ENCODE peak calls at places on chromosome 2, in nine cellular contexts. One of them, this sample, is unnamed.

GRCh38 chr2:133839677-133840076 is 271.4 kb upstream of the NCKAP5 start:
- DNase-seq in astrocyte of the spinal cord: no peak
- DNase-seq in SK-N-SH: no peak
- DNase-seq in suprapubic skin: no peak
- DNase-seq in left ventricle myocardium inferior: no peak
- DNase-seq in stomach: no peak
- DNase-seq in GM12865: no peak
- DNase-seq in kidney epithelial cell: no peak
- DNase-seq in brain microvascular endothelial cell: no peak
- DNase-seq in this sample: no peak

GRCh38 chr2:75595541-75596395 is 35.0 kb upstream of the EVA1A start:
- DNase-seq in astrocyte of the spinal cord: peak; percentile 93
- DNase-seq in SK-N-SH: no peak
- DNase-seq in suprapubic skin: no peak
- DNase-seq in left ventricle myocardium inferior: no peak
- DNase-seq in stomach: no peak
- DNase-seq in GM12865: no peak
- DNase-seq in kidney epithelial cell: peak; percentile 73
- DNase-seq in brain microvascular endothelial cell: peak; percentile 75
- DNase-seq in this sample: peak; percentile 89

GRCh38 chr2:12769492-12770105 is 52.9 kb downstream of the TRIB2 start:
- DNase-seq in astrocyte of the spinal cord: no peak
- DNase-seq in SK-N-SH: no peak
- DNase-seq in suprapubic skin: no peak
- DNase-seq in left ventricle myocardium inferior: peak; percentile 73
- DNase-seq in stomach: no peak
- DNase-seq in GM12865: no peak
- DNase-seq in kidney epithelial cell: no peak
- DNase-seq in brain microvascular endothelial cell: no peak
- DNase-seq in this sample: peak; percentile 68

GRCh38 chr2:22360735-22361374 is 1024.1 kb upstream of the KLHL29 start:
- DNase-seq in astrocyte of the spinal cord: no peak
- DNase-seq in SK-N-SH: no peak
- DNase-seq in suprapubic skin: no peak
- DNase-seq in left ventricle myocardium inferior: no peak
- DNase-seq in stomach: no peak
- DNase-seq in GM12865: no peak
- DNase-seq in kidney epithelial cell: peak; percentile 25
- DNase-seq in brain microvascular endothelial cell: no peak
- DNase-seq in this sample: no peak

GRCh38 chr2:186543561-186544131 is 46.2 kb upstream of the ITGAV start:
- DNase-seq in astrocyte of the spinal cord: peak; percentile 86
- DNase-seq in SK-N-SH: no peak
- DNase-seq in suprapubic skin: no peak
- DNase-seq in left ventricle myocardium inferior: no peak
- DNase-seq in stomach: no peak
- DNase-seq in GM12865: no peak
- DNase-seq in kidney epithelial cell: no peak
- DNase-seq in brain microvascular endothelial cell: no peak
- DNase-seq in this sample: peak; percentile 95

GRCh38 chr2:110095994-110096633 is 19.5 kb downstream of the MALL start:
- DNase-seq in astrocyte of the spinal cord: no peak
- DNase-seq in SK-N-SH: no peak
- DNase-seq in suprapubic skin: no peak
- DNase-seq in left ventricle myocardium inferior: no peak
- DNase-seq in stomach: no peak
- DNase-seq in GM12865: no peak
- DNase-seq in kidney epithelial cell: no peak
- DNase-seq in brain microvascular endothelial cell: no peak
- DNase-seq in this sample: no peak

GRCh38 chr2:45433363-45433762 is 177.7 kb downstream of the SRBD1 start:
- DNase-seq in astrocyte of the spinal cord: no peak
- DNase-seq in SK-N-SH: no peak
- DNase-seq in suprapubic skin: no peak
- DNase-seq in left ventricle myocardium inferior: no peak
- DNase-seq in stomach: no peak
- DNase-seq in GM12865: no peak
- DNase-seq in kidney epithelial cell: no peak
- DNase-seq in brain microvascular endothelial cell: no peak
- DNase-seq in this sample: no peak

GRCh38 chr2:20211420-20211819 is 13.5 kb downstream of the SDC1 start:
- DNase-seq in astrocyte of the spinal cord: no peak
- DNase-seq in SK-N-SH: no peak
- DNase-seq in suprapubic skin: no peak
- DNase-seq in left ventricle myocardium inferior: no peak
- DNase-seq in stomach: no peak
- DNase-seq in GM12865: no peak
- DNase-seq in kidney epithelial cell: no peak
- DNase-seq in brain microvascular endothelial cell: no peak
- DNase-seq in this sample: no peak

GRCh38 chr2:30255466-30256408 is 24.4 kb downstream of the LBH start:
- DNase-seq in astrocyte of the spinal cord: no peak
- DNase-seq in SK-N-SH: no peak
- DNase-seq in suprapubic skin: no peak
- DNase-seq in left ventricle myocardium inferior: no peak
- DNase-seq in stomach: no peak
- DNase-seq in GM12865: no peak
- DNase-seq in kidney epithelial cell: no peak
- DNase-seq in brain microvascular endothelial cell: no peak
- DNase-seq in this sample: no peak

GRCh38 chr2:28926837-28927236 is 32.4 kb downstream of the WDR43 start:
- DNase-seq in astrocyte of the spinal cord: no peak
- DNase-seq in SK-N-SH: no peak
- DNase-seq in suprapubic skin: no peak
- DNase-seq in left ventricle myocardium inferior: no peak
- DNase-seq in stomach: no peak
- DNase-seq in GM12865: no peak
- DNase-seq in kidney epithelial cell: no peak
- DNase-seq in brain microvascular endothelial cell: no peak
- DNase-seq in this sample: peak; percentile 30

GRCh38 chr2:23510471-23510870 is 125.5 kb downstream of the KLHL29 start:
- DNase-seq in astrocyte of the spinal cord: no peak
- DNase-seq in SK-N-SH: no peak
- DNase-seq in suprapubic skin: no peak
- DNase-seq in left ventricle myocardium inferior: peak; percentile 46
- DNase-seq in stomach: no peak
- DNase-seq in GM12865: no peak
- DNase-seq in kidney epithelial cell: no peak
- DNase-seq in brain microvascular endothelial cell: no peak
- DNase-seq in this sample: no peak

GRCh38 chr2:39593439-39594393 is 72.0 kb upstream of the TMEM178A start:
- DNase-seq in astrocyte of the spinal cord: peak; percentile 83
- DNase-seq in SK-N-SH: no peak
- DNase-seq in suprapubic skin: no peak
- DNase-seq in left ventricle myocardium inferior: no peak
- DNase-seq in stomach: peak; percentile 37
- DNase-seq in GM12865: peak; percentile 57
- DNase-seq in kidney epithelial cell: peak; percentile 50
- DNase-seq in brain microvascular endothelial cell: peak; percentile 79
- DNase-seq in this sample: peak; percentile 81

GRCh38 chr2:119178811-119179601 is 20.5 kb upstream of the C1QL2 start:
- DNase-seq in astrocyte of the spinal cord: no peak
- DNase-seq in SK-N-SH: no peak
- DNase-seq in suprapubic skin: no peak
- DNase-seq in left ventricle myocardium inferior: no peak
- DNase-seq in stomach: peak; percentile 35
- DNase-seq in GM12865: no peak
- DNase-seq in kidney epithelial cell: peak; percentile 32
- DNase-seq in brain microvascular endothelial cell: no peak
- DNase-seq in this sample: no peak

GRCh38 chr2:120344214-120344990 is 1.5 kb upstream of the INHBB start:
- DNase-seq in astrocyte of the spinal cord: no peak
- DNase-seq in SK-N-SH: peak; percentile 73
- DNase-seq in suprapubic skin: peak; percentile 82
- DNase-seq in left ventricle myocardium inferior: no peak
- DNase-seq in stomach: no peak
- DNase-seq in GM12865: no peak
- DNase-seq in kidney epithelial cell: no peak
- DNase-seq in brain microvascular endothelial cell: no peak
- DNase-seq in this sample: no peak

GRCh38 chr2:206981739-206982336 is 42.5 kb downstream of the CPO start:
- DNase-seq in astrocyte of the spinal cord: peak; percentile 79
- DNase-seq in SK-N-SH: peak; percentile 68
- DNase-seq in suprapubic skin: peak; percentile 73
- DNase-seq in left ventricle myocardium inferior: peak; percentile 73
- DNase-seq in stomach: peak; percentile 71
- DNase-seq in GM12865: peak; percentile 35
- DNase-seq in kidney epithelial cell: peak; percentile 1
- DNase-seq in brain microvascular endothelial cell: peak; percentile 75
- DNase-seq in this sample: peak; percentile 80

GRCh38 chr2:202610367-202610766 is 24.4 kb upstream of the FAM117B start:
- DNase-seq in astrocyte of the spinal cord: no peak
- DNase-seq in SK-N-SH: no peak
- DNase-seq in suprapubic skin: no peak
- DNase-seq in left ventricle myocardium inferior: no peak
- DNase-seq in stomach: no peak
- DNase-seq in GM12865: no peak
- DNase-seq in kidney epithelial cell: no peak
- DNase-seq in brain microvascular endothelial cell: no peak
- DNase-seq in this sample: no peak

GRCh38 chr2:190532581-190532980 is 1.9 kb downstream of the NEMP2 start:
- DNase-seq in astrocyte of the spinal cord: no peak
- DNase-seq in SK-N-SH: no peak
- DNase-seq in suprapubic skin: no peak
- DNase-seq in left ventricle myocardium inferior: no peak
- DNase-seq in stomach: no peak
- DNase-seq in GM12865: no peak
- DNase-seq in kidney epithelial cell: no peak
- DNase-seq in brain microvascular endothelial cell: no peak
- DNase-seq in this sample: no peak
- H3K4me3 ChIP-seq in astrocyte of the spinal cord: no peak overlapping the region
- H3K4me3 ChIP-seq in SK-N-SH: no peak overlapping the region
- H3K4me3 ChIP-seq in suprapubic skin: no peak overlapping the region
- H3K4me3 ChIP-seq in left ventricle myocardium inferior: no peak overlapping the region
- H3K4me3 ChIP-seq in stomach: no peak overlapping the region
- H3K4me3 ChIP-seq in GM12865: peak overlapping the region; percentile 92
- H3K4me3 ChIP-seq in kidney epithelial cell: no peak overlapping the region
- H3K4me3 ChIP-seq in brain microvascular endothelial cell: no peak overlapping the region
- H3K4me3 ChIP-seq in this sample: no peak overlapping the region

GRCh38 chr2:144453039-144453336 is 66.9 kb downstream of the ZEB2 start:
- DNase-seq in astrocyte of the spinal cord: peak; percentile 58
- DNase-seq in SK-N-SH: no peak
- DNase-seq in suprapubic skin: no peak
- DNase-seq in left ventricle myocardium inferior: no peak
- DNase-seq in stomach: no peak
- DNase-seq in GM12865: no peak
- DNase-seq in kidney epithelial cell: no peak
- DNase-seq in brain microvascular endothelial cell: peak; percentile 50
- DNase-seq in this sample: no peak

GRCh38 chr2:144454466-144455287 is 65.2 kb downstream of the ZEB2 start:
- DNase-seq in astrocyte of the spinal cord: no peak
- DNase-seq in SK-N-SH: no peak
- DNase-seq in suprapubic skin: no peak
- DNase-seq in left ventricle myocardium inferior: no peak
- DNase-seq in stomach: no peak
- DNase-seq in GM12865: peak; percentile 28
- DNase-seq in kidney epithelial cell: no peak
- DNase-seq in brain microvascular endothelial cell: no peak
- DNase-seq in this sample: peak; percentile 34

GRCh38 chr2:144451443-144451842 is 68.5 kb downstream of the ZEB2 start:
- DNase-seq in astrocyte of the spinal cord: no peak
- DNase-seq in SK-N-SH: no peak
- DNase-seq in suprapubic skin: no peak
- DNase-seq in left ventricle myocardium inferior: no peak
- DNase-seq in stomach: no peak
- DNase-seq in GM12865: no peak
- DNase-seq in kidney epithelial cell: no peak
- DNase-seq in brain microvascular endothelial cell: no peak
- DNase-seq in this sample: no peak

GRCh38 chr2:144453486-144454158 is 66.3 kb downstream of the ZEB2 start:
- DNase-seq in astrocyte of the spinal cord: no peak
- DNase-seq in SK-N-SH: no peak
- DNase-seq in suprapubic skin: no peak
- DNase-seq in left ventricle myocardium inferior: no peak
- DNase-seq in stomach: no peak
- DNase-seq in GM12865: no peak
- DNase-seq in kidney epithelial cell: no peak
- DNase-seq in brain microvascular endothelial cell: no peak
- DNase-seq in this sample: peak; percentile 36

GRCh38 chr2:144452169-144453038 is 67.5 kb downstream of the ZEB2 start:
- DNase-seq in astrocyte of the spinal cord: peak; percentile 63
- DNase-seq in SK-N-SH: peak; percentile 51
- DNase-seq in suprapubic skin: no peak
- DNase-seq in left ventricle myocardium inferior: no peak
- DNase-seq in stomach: no peak
- DNase-seq in GM12865: no peak
- DNase-seq in kidney epithelial cell: no peak
- DNase-seq in brain microvascular endothelial cell: peak; percentile 53
- DNase-seq in this sample: no peak
- TF ChIP-seq CTCF in astrocyte of the spinal cord: peak; percentile 11
- TF ChIP-seq CTCF in SK-N-SH: peak; percentile 41
- TF ChIP-seq CTCF in suprapubic skin: peak; percentile 39
- TF ChIP-seq CTCF in left ventricle myocardium inferior: peak; percentile 36
- TF ChIP-seq CTCF in stomach: no peak
- TF ChIP-seq CTCF in GM12865: no peak
- TF ChIP-seq CTCF in kidney epithelial cell: peak; percentile 28
- TF ChIP-seq CTCF in brain microvascular endothelial cell: peak; percentile 52
- TF ChIP-seq CTCF in this sample: no peak

DNA sequence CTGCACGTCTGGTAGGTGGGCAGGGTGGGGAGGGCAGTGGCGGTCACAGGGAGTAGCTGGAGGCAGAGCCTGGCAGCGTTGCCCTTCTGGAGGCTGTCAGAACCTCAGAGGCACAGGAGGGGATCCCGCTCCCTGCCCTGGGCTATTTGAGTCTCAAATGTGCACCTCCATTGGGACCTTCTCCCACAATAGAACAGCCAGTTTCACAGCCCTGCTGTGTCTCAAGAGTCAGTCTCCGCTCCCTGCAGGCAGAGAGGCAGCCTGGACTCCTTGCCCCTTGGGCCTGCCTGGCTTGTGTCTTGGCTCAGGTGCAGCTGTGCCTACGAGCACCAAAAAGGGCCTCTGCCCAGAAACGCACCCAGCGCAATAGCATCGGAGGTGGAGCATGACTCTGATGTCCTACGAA is 57.4 kb downstream of the FAM168B start:
- DNase-seq in astrocyte of the spinal cord: no peak
- DNase-seq in SK-N-SH: peak; percentile 49
- DNase-seq in suprapubic skin: no peak
- DNase-seq in left ventricle myocardium inferior: no peak
- DNase-seq in stomach: no peak
- DNase-seq in GM12865: no peak
- DNase-seq in kidney epithelial cell: no peak
- DNase-seq in brain microvascular endothelial cell: no peak
- DNase-seq in this sample: no peak
- H3K4me3 ChIP-seq in astrocyte of the spinal cord: no peak overlapping the region
- H3K4me3 ChIP-seq in SK-N-SH: peak overlapping the region; percentile 49
- H3K4me3 ChIP-seq in suprapubic skin: peak overlapping the region; percentile 59
- H3K4me3 ChIP-seq in left ventricle myocardium inferior: no peak overlapping the region
- H3K4me3 ChIP-seq in stomach: peak overlapping the region; percentile 42
- H3K4me3 ChIP-seq in GM12865: no peak overlapping the region
- H3K4me3 ChIP-seq in kidney epithelial cell: no peak overlapping the region
- H3K4me3 ChIP-seq in brain microvascular endothelial cell: no peak overlapping the region
- H3K4me3 ChIP-seq in this sample: no peak overlapping the region

DNA sequence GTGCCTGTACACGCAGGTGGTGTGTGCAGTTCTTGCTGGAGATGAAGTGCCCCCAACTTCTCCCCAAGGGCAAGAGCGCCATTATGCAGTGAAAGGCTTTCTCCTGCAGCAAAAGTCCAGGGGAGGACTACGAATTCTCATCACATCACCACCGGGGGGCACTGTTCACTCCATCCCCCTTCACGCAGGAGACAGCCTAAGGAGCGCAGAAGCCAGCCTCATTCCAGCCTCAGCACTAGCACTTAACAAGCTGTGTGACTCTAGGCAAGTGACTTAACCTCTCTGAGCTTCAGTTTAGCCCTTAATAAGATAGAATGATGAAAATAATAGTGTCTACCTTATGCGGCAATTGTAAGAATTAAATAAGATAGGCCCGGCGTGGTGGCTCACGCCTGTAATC is 32.3 kb downstream of the DNMT3A start:
- DNase-seq in astrocyte of the spinal cord: peak; percentile 37
- DNase-seq in SK-N-SH: peak; percentile 85
- DNase-seq in suprapubic skin: no peak
- DNase-seq in left ventricle myocardium inferior: peak; percentile 45
- DNase-seq in stomach: peak; percentile 52
- DNase-seq in GM12865: peak; percentile 68
- DNase-seq in kidney epithelial cell: no peak
- DNase-seq in brain microvascular endothelial cell: peak; percentile 40
- DNase-seq in this sample: peak; percentile 65
- TF ChIP-seq CTCF in astrocyte of the spinal cord: peak; percentile 55
- TF ChIP-seq CTCF in SK-N-SH: peak; percentile 66
- TF ChIP-seq CTCF in suprapubic skin: peak; percentile 25
- TF ChIP-seq CTCF in left ventricle myocardium inferior: peak; percentile 53
- TF ChIP-seq CTCF in stomach: peak; percentile 39
- TF ChIP-seq CTCF in GM12865: peak; percentile 48
- TF ChIP-seq CTCF in kidney epithelial cell: peak; percentile 60
- TF ChIP-seq CTCF in brain microvascular endothelial cell: peak; percentile 73
- TF ChIP-seq CTCF in this sample: peak; percentile 52